ENCODE peak calls at places on chromosomes 7 and 10, in four cellular contexts. A is lung, D is HFFc6, O is posterior vena cava. Y is an unnamed sample.

GRCh38 chr10:132564690-132565089 is 27.1 kb downstream of the INPP5A start:
- DNase-seq in A (no peak), D (no peak), O (no peak), Y (no peak)

GRCh38 chr10:133394801-133395221 is 854 bp downstream of the MTG1 start:
- DNase-seq in A (no peak), D (no peak), O (peak; percentile 81), Y (no peak)

GRCh38 chr10:122290334-122290733 is 19.2 kb downstream of the BTBD16 start:
- DNase-seq in A (no peak), D (no peak), O (peak; percentile 59), Y (no peak)

GRCh38 chr10:103560886-103561285 is 67.4 kb downstream of the NEURL1 start:
- DNase-seq in A (no peak), D (no peak), O (no peak), Y (no peak)

GRCh38 chr7:119197872-119198527 is 973.5 kb downstream of the ANKRD7 start:
- DNase-seq in A (no peak), D (peak; percentile 6), O (peak; percentile 26), Y (peak; percentile 21)

GRCh38 chr7:95540366-95540765 is 54.6 kb downstream of the ASB4 start:
- DNase-seq in A (no peak), D (no peak), O (no peak), Y (no peak)

GRCh38 chr10:20954519-20954918 is 57.4 kb upstream of the NEBL start:
- DNase-seq in A (no peak), D (no peak), O (no peak), Y (no peak)

GRCh38 chr10:103416436-103417147 is 20.2 kb downstream of the PDCD11 start:
- DNase-seq in A (no peak), D (peak; percentile 43), O (no peak), Y (peak; percentile 62)

GRCh38 chr7:104362756-104363155 is 34.4 kb downstream of the LHFPL3 start:
- DNase-seq in A (no peak), D (no peak), O (no peak), Y (no peak)

GRCh38 chr10:43160067-43160918 is 22.0 kb downstream of the CSGALNACT2 start:
- DNase-seq in A (peak; percentile 36), D (peak; percentile 57), O (no peak), Y (no peak)

GRCh38 chr10:133388265-133388972 is 5.5 kb upstream of the MTG1 start:
- DNase-seq in A (no peak), D (no peak), O (peak; percentile 74), Y (no peak)